ENCODE peak calls at places on chromosomes 2 and 18, in four cellular contexts. W is GM12878, M is K562, B is HepG2. J is an unnamed sample.

GRCh38 chr2:137838255-137839092 is 125.8 kb upstream of the HNMT start:
- DNase-seq in M (peak), B (peak), W (no peak), J (peak)

GRCh38 chr2:213455316-213456008 is 171.2 kb downstream of the SPAG16 start:
- DNase-seq in B (peak), M (no peak), W (no peak), J (no peak)

GRCh38 chr2:20212459-20212870 is 12.5 kb downstream of the SDC1 start:
- DNase-seq in W (no peak), B (no peak), M (no peak), J (peak)

GRCh38 chr2:181781082-181781786 is 100.9 kb upstream of the NEUROD1 start:
- DNase-seq in M (no peak), B (no peak), W (no peak), J (peak)

GRCh38 chr2:188734688-188735087 is 239.5 kb upstream of the COL3A1 start:
- DNase-seq in B (no peak), W (no peak), M (no peak), J (no peak)

GRCh38 chr2:158926478-158926948 is 41.9 kb upstream of the TANC1 start:
- DNase-seq in W (no peak), M (no peak), B (peak), J (no peak)

GRCh38 chr18:73366713-73367112 is 498.9 kb upstream of the NETO1 start:
- DNase-seq in B (no peak), M (no peak), W (no peak), J (no peak)

GRCh38 chr18:70659026-70659726 is 370.3 kb downstream of the SOCS6 start:
- DNase-seq in B (no peak), M (no peak), W (no peak), J (no peak)

GRCh38 chr2:207258191-207258991 is 92.6 kb upstream of the KLF7 start:
- DNase-seq in B (no peak), M (no peak), W (no peak), J (no peak)

GRCh38 chr18:2002178-2002577 is 569.1 kb downstream of the METTL4 start:
- DNase-seq in W (no peak), M (no peak), B (no peak), J (no peak)

GRCh38 chr2:225171350-225171749 is 129.1 kb upstream of the DOCK10 start:
- DNase-seq in B (no peak), M (no peak), W (no peak), J (no peak)

GRCh38 chr18:14919666-14920065 is 171.7 kb downstream of the ANKRD30B start:
- DNase-seq in B (peak), M (no peak), W (no peak), J (no peak)

GRCh38 chr2:109182426-109182825 is 53.4 kb downstream of the SH3RF3 start:
- DNase-seq in W (no peak), M (no peak), B (no peak), J (no peak)

GRCh38 chr2:156423674-156424282 is 12.4 kb upstream of the GPD2 start:
- DNase-seq in W (no peak), M (no peak), B (no peak), J (no peak)

GRCh38 chr2:12083081-12083569 is 336.7 kb downstream of the LPIN1 start:
- DNase-seq in W (no peak), B (no peak), M (no peak), J (no peak)

GRCh38 chr18:56001576-56001975 is 413.6 kb upstream of the TCF4 start:
- DNase-seq in W (no peak), B (no peak), M (no peak), J (no peak)

GRCh38 chr2:235045336-235045972 is 93.6 kb downstream of the SH3BP4 start:
- DNase-seq in W (peak), B (no peak), M (no peak), J (no peak)

GRCh38 chr2:1993711-1994682 is 249.7 kb upstream of the PXDN start:
- DNase-seq in W (no peak), M (no peak), B (no peak), J (no peak)

GRCh38 chr18:13889661-13890060 is 25.7 kb downstream of the MC2R start:
- DNase-seq in B (peak), M (no peak), W (no peak), J (no peak)

GRCh38 chr18:8937695-8938094 is 164.8 kb upstream of the NDUFV2 start:
- DNase-seq in W (no peak), B (no peak), M (no peak), J (no peak)

GRCh38 chr2:118729760-118730159 is 117.7 kb downstream of the EN1 start:
- DNase-seq in M (no peak), B (no peak), W (no peak), J (no peak)

GRCh38 chr2:16671760-16672159 is 6.1 kb upstream of the CYRIA start:
- DNase-seq in B (no peak), W (no peak), M (no peak), J (no peak)

GRCh38 chr18:65568866-65569265 is 181.9 kb upstream of the CDH7 start:
- DNase-seq in W (no peak), B (no peak), M (no peak), J (no peak)

GRCh38 chr18:2984703-2985261 is 28.2 kb downstream of the LPIN2 start:
- DNase-seq in W (no peak), B (peak), M (no peak), J (no peak)

GRCh38 chr18:55097406-55098170 is 138.3 kb upstream of the CCDC68 start:
- DNase-seq in W (no peak), M (no peak), B (no peak), J (peak)

GRCh38 chr2:1837458-1837857 is 93.1 kb upstream of the PXDN start:
- DNase-seq in W (no peak), B (no peak), M (no peak), J (no peak)

GRCh38 chr2:132424526-132425121 is 8.0 kb downstream of the GPR39 start:
- DNase-seq in B (peak), M (no peak), W (no peak), J (no peak)

GRCh38 chr18:76212958-76213357 is 282.1 kb downstream of the ZNF516 start:
- DNase-seq in M (no peak), W (no peak), B (no peak), J (no peak)

GRCh38 chr2:20781656-20782265 is 41.1 kb downstream of the LDAH start:
- DNase-seq in W (no peak), M (peak), B (peak), J (peak)

GRCh38 chr2:27356056-27356381 is 545 bp downstream of the GTF3C2 start:
- DNase-seq in W (no peak), M (no peak), B (peak), J (peak)

GRCh38 chr2:19292007-19292406 is 66.4 kb downstream of the OSR1 start:
- DNase-seq in M (no peak), W (no peak), B (no peak), J (no peak)

GRCh38 chr2:45839388-45840251 is 188.1 kb downstream of the PRKCE start:
- DNase-seq in B (no peak), M (no peak), W (no peak), J (no peak)

GRCh38 chr2:191631754-191632153 is 46.2 kb upstream of the NABP1 start:
- DNase-seq in B (peak), M (no peak), W (no peak), J (peak)

GRCh38 chr2:136006658-136007057 is 21.2 kb upstream of the DARS1 start:
- DNase-seq in M (no peak), W (no peak), B (no peak), J (no peak)

GRCh38 chr2:177124371-177124770 is 88.2 kb upstream of the HNRNPA3 start:
- DNase-seq in B (no peak), W (no peak), M (no peak), J (no peak)

GRCh38 chr2:122056853-122057252 is 301.4 kb downstream of the TSN start:
- DNase-seq in W (no peak), B (peak), M (no peak), J (no peak)

GRCh38 chr2:122061206-122061605 is 305.8 kb downstream of the TSN start:
- DNase-seq in M (no peak), W (no peak), B (no peak), J (no peak)

DNA sequence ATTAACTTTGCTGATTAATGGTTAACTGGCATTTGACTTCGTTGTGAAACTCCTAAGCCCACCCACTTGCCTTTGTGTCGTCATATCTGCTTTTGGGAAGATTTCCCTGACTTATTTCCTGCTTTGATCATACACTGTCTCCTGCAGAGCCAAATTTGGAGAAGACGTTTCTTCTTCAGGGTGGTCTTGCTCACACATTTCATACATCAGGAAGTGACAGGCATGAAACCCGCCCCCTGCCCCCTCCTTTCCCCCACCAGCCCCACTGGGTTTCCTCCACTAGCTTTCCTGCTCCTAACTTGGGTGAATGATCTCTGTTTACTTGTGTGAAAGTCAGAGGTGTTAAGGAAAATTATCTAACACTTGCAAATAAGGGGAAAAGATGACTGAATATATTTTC is 300.1 kb downstream of the TSN start:
- DNase-seq in W (no peak), B (no peak), M (no peak), J (no peak)
- TF ChIP-seq FOXK2 in W (no peak), B (no peak), M (no peak), J (no peak)

GRCh38 chr2:85913854-85914524 is 25.2 kb upstream of the ST3GAL5 start:
- DNase-seq in M (no peak), W (no peak), B (no peak), J (no peak)
- TF ChIP-seq FOXK2 in M (no peak), W (no peak), B (no peak), J (no peak)

GRCh38 chr2:239946570-239947311 is 78.4 kb downstream of the NDUFA10 start:
- DNase-seq in M (no peak), B (no peak), W (no peak), J (no peak)

GRCh38 chr2:239945751-239946569 is 79.2 kb downstream of the NDUFA10 start:
- DNase-seq in B (no peak), W (no peak), M (no peak), J (no peak)

GRCh38 chr2:239943991-239944441 is 81.1 kb downstream of the NDUFA10 start:
- DNase-seq in M (no peak), W (no peak), B (no peak), J (no peak)

GRCh38 chr2:239943571-239943970 is 81.6 kb downstream of the NDUFA10 start:
- DNase-seq in M (no peak), B (no peak), W (no peak), J (no peak)

GRCh38 chr2:239944706-239945551 is 80.2 kb downstream of the NDUFA10 start:
- DNase-seq in M (no peak), W (no peak), B (no peak), J (no peak)
- TF ChIP-seq FOXK2 in M (no peak), W (no peak), B (no peak), J (no peak)

DNA sequence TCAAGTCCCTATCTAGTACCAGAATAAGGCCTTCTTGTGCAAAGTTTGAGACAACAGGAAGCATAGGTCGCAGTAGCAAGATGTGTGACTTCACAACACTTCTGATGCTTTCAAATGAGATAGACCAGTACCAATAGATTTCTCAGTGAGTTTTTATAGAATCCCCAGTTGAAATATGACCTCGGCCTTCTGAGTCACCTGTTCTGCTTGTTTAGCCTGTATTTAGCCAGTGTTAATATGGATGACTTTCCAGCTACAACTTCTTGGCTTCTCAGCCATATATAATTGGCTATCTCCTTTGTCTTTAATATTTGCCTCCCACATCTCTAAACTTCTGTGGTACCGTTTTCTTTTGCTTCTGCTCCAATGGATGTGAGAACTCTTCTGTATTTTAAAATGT is 113.8 kb downstream of the KYNU start:
- DNase-seq in M (no peak), W (no peak), B (no peak), J (no peak)
- TF ChIP-seq FOXK2 in M (no peak), W (no peak), B (no peak), J (no peak)

GRCh38 chr2:48715042-48715899 is 40.3 kb downstream of the LHCGR start:
- DNase-seq in M (no peak), B (no peak), W (no peak), J (no peak)
- TF ChIP-seq FOXK2 in M (no peak), B (no peak), W (no peak), J (no peak)

DNA sequence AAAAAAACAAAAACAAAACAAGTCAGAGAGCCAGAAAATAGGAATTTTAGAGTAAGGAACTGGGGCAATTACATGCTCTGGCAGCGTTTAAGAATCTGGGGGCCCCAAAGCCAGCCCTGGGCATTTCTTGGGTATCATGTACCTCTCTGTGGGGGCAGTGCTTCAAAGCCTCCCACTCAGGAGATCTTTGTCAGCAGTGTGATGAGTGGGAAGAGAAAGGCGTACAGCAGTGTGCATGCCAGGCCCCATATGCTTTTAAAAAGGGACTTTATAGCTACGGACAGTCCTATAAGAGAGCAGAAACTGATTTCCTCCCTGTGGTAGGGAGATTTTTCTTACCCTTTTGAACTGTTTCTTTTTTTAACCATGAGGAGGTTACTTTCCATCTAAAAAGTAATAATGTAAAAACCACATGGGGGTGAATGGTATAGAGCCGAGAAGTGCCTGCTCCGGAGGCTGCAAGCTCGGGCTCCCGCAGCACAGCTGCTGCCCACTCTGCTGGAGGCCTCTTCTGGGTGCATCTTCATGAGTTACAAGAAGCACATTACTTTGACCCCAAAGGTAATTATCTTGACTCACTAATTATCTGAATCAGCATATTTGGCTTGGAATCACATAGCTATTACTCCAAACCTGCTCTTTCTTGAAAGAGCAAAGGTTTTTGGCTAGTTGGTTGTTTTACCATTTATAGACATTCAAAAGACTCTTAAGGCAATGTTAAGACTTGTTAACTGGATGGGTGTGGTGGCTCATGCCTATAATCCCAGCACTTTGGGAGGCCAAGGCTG is 46.4 kb downstream of the PROC start:
- DNase-seq in W (no peak), M (no peak), B (no peak), J (no peak)
- TF ChIP-seq FOXK2 in W (no peak), M (no peak), B (no peak), J (no peak)

DNA sequence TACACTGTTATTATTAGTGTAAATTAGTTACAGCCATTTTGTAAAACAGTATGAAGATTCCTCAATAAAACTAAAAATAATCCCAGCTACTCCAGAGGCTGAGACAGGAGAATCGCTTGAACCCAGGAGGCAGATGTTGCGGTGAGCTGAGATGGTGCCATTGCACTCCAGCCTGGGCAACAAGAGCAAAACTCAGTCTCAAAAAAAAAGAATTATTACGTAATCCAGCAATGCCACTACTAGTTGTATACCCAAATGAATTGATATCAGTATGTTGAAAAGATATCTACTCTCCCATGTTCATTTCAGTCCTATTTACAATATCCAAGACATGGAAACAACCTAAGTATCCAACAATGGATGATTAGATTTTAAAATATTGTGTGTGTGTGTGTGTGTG is 313.6 kb downstream of the EPHA4 start:
- DNase-seq in M (no peak), B (no peak), W (no peak), J (no peak)
- TF ChIP-seq FOXK2 in M (no peak), B (no peak), W (no peak), J (no peak)

GRCh38 chr2:73210019-73210418 is 4.0 kb upstream of the SMYD5 start:
- DNase-seq in B (no peak), M (peak), W (no peak), J (no peak)

GRCh38 chr2:73212098-73212447 is 2.0 kb upstream of the SMYD5 start:
- DNase-seq in M (no peak), W (no peak), B (no peak), J (no peak)

GRCh38 chr2:73210696-73211095 is 3.3 kb upstream of the SMYD5 start:
- DNase-seq in B (no peak), W (no peak), M (no peak), J (no peak)

GRCh38 chr2:73214120-73215035 is at the start of gene SMYD5:
- DNase-seq in B (peak), M (peak), W (peak), J (peak)

DNA sequence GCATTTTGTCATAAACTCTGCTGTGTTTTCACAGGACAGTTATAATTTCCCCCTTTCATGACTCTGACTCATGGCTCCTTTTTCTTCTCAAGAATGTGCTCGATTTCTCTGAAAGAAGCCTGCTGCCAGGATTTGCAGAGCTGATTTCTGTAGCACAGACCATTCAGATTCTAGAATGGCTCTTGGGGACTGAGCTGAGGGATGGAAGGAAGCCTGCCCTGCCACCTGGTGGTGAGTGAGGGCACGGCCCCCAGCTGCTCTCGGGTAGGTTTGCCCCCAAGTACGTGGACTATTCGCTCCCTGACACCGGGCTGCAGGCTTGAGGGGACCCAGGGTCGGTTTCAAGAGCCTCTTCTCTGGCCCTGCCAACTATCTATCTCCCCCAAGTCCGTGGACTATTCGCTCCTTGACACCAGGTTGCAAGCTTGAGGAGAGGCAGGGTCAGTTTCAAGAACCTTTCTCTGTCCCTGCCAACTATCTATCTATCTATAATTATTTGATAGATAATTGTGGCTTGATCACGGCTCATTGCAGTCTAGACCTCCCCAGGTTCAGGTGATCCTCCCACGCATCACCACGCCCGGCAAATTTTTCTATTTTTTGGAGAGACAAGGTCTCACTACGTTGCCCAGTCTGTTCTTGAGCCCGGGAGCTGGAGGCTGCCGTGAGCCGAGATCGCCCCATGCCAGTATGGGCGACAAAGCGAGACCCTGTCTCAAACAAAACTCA is 1.4 kb upstream of the SMYD5 start:
- DNase-seq in M (peak), W (no peak), B (peak), J (peak)
- TF ChIP-seq FOXK2 in M (no peak), W (no peak), B (no peak), J (no peak)

J was measured in HEK293T.